ENCODE peak calls at places on chromosome 9, in four cellular contexts. One of them, this sample, is unnamed. For H3K4me1 and H3K36me3, the result is how much of the 10 kb centered on the place peaks cover.

GRCh38 chr9:19918630-19919029 is 129.8 kb upstream of the SLC24A2 start:
- DNase-seq in tibial artery: no peak
- DNase-seq in neural progenitor cell: no peak
- DNase-seq in heart left ventricle: no peak
- DNase-seq in this sample: no peak

GRCh38 chr9:89073397-89073796 is 82.1 kb downstream of the S1PR3 start:
- DNase-seq in neural progenitor cell: no peak
- DNase-seq in heart left ventricle: no peak
- DNase-seq in tibial artery: no peak
- DNase-seq in this sample: no peak

GRCh38 chr9:33170464-33171156 is 3.5 kb upstream of the B4GALT1 start:
- DNase-seq in heart left ventricle: peak
- DNase-seq in tibial artery: peak
- DNase-seq in neural progenitor cell: peak
- DNase-seq in this sample: no peak

GRCh38 chr9:34611251-34611810 is 566 bp downstream of the RPP25L start:
- DNase-seq in tibial artery: no peak
- DNase-seq in neural progenitor cell: no peak
- DNase-seq in heart left ventricle: no peak
- DNase-seq in this sample: no peak

GRCh38 chr9:16213781-16214515 is 656.5 kb downstream of the BNC2 start:
- DNase-seq in neural progenitor cell: no peak
- DNase-seq in tibial artery: peak
- DNase-seq in heart left ventricle: peak
- DNase-seq in this sample: no peak

GRCh38 chr9:133505901-133506652 is 18.7 kb downstream of the MYMK start:
- DNase-seq in heart left ventricle: peak
- DNase-seq in neural progenitor cell: no peak
- DNase-seq in tibial artery: peak
- DNase-seq in this sample: no peak

GRCh38 chr9:21336467-21336866 is 1.3 kb upstream of the KLHL9 start:
- DNase-seq in neural progenitor cell: no peak
- DNase-seq in tibial artery: no peak
- DNase-seq in heart left ventricle: no peak
- DNase-seq in this sample: no peak

GRCh38 chr9:115207003-115207837 is 89.3 kb upstream of the TNC start:
- DNase-seq in neural progenitor cell: no peak
- DNase-seq in heart left ventricle: no peak
- DNase-seq in tibial artery: no peak
- DNase-seq in this sample: no peak

GRCh38 chr9:94937214-94937903 is 210.9 kb downstream of the AOPEP start:
- DNase-seq in neural progenitor cell: no peak
- DNase-seq in heart left ventricle: no peak
- DNase-seq in tibial artery: no peak
- DNase-seq in this sample: no peak

GRCh38 chr9:100427366-100428263 is 672 bp downstream of the MSANTD3 start:
- DNase-seq in tibial artery: peak
- DNase-seq in neural progenitor cell: peak
- DNase-seq in heart left ventricle: peak
- DNase-seq in this sample: peak

GRCh38 chr9:10265102-10265708 is 347.6 kb downstream of the PTPRD start:
- DNase-seq in tibial artery: no peak
- DNase-seq in neural progenitor cell: no peak
- DNase-seq in heart left ventricle: no peak
- DNase-seq in this sample: no peak

GRCh38 chr9:22136446-22137140 is 127.5 kb upstream of the CDKN2B start:
- DNase-seq in neural progenitor cell: no peak
- DNase-seq in tibial artery: no peak
- DNase-seq in heart left ventricle: no peak
- DNase-seq in this sample: no peak

GRCh38 chr9:113910036-113910639 is 34.0 kb downstream of the ZNF618 start:
- DNase-seq in heart left ventricle: no peak
- DNase-seq in tibial artery: no peak
- DNase-seq in neural progenitor cell: no peak
- DNase-seq in this sample: no peak

GRCh38 chr9:94719878-94720277 is 6.6 kb upstream of the AOPEP start:
- DNase-seq in neural progenitor cell: no peak
- DNase-seq in tibial artery: no peak
- DNase-seq in heart left ventricle: no peak
- DNase-seq in this sample: peak

GRCh38 chr9:7234144-7234543 is 476.4 kb downstream of the KDM4C start:
- DNase-seq in tibial artery: no peak
- DNase-seq in heart left ventricle: no peak
- DNase-seq in neural progenitor cell: peak
- DNase-seq in this sample: peak

GRCh38 chr9:96450613-96451544 is 910 bp downstream of the HABP4 start:
- DNase-seq in heart left ventricle: peak
- DNase-seq in tibial artery: peak
- DNase-seq in neural progenitor cell: peak
- DNase-seq in this sample: peak

GRCh38 chr9:21747171-21747570 is 55.3 kb upstream of the MTAP start:
- DNase-seq in tibial artery: no peak
- DNase-seq in heart left ventricle: no peak
- DNase-seq in neural progenitor cell: no peak
- DNase-seq in this sample: no peak

GRCh38 chr9:98658965-98659364 is 49.8 kb downstream of the GABBR2 start:
- DNase-seq in tibial artery: no peak
- DNase-seq in heart left ventricle: no peak
- DNase-seq in neural progenitor cell: no peak
- DNase-seq in this sample: no peak

GRCh38 chr9:101307524-101308213 is 77.1 kb downstream of the BAAT start:
- DNase-seq in tibial artery: no peak
- DNase-seq in heart left ventricle: no peak
- DNase-seq in neural progenitor cell: no peak
- DNase-seq in this sample: no peak

GRCh38 chr9:76713371-76713770 is 50.9 kb upstream of the PCA3 start:
- DNase-seq in heart left ventricle: no peak
- DNase-seq in tibial artery: no peak
- DNase-seq in neural progenitor cell: no peak
- DNase-seq in this sample: no peak

GRCh38 chr9:82363666-82364065 is 375.1 kb downstream of the SPATA31D1 start:
- DNase-seq in heart left ventricle: no peak
- DNase-seq in neural progenitor cell: no peak
- DNase-seq in tibial artery: no peak
- DNase-seq in this sample: no peak

GRCh38 chr9:90099262-90099982 is 494.6 kb downstream of the GADD45G start:
- DNase-seq in heart left ventricle: no peak
- DNase-seq in neural progenitor cell: peak
- DNase-seq in tibial artery: no peak
- DNase-seq in this sample: no peak

GRCh38 chr9:136050266-136050705 is 44.8 kb downstream of the NACC2 start:
- DNase-seq in tibial artery: peak
- DNase-seq in heart left ventricle: no peak
- DNase-seq in neural progenitor cell: peak
- DNase-seq in this sample: no peak
- H3K4me1 ChIP-seq in tibial artery: under half
- H3K4me1 ChIP-seq in heart left ventricle: half or more
- H3K4me1 ChIP-seq in neural progenitor cell: under half
- H3K4me1 ChIP-seq in this sample: under half

GRCh38 chr9:128790536-128790935 is 3.5 kb downstream of the TBC1D13 start:
- DNase-seq in neural progenitor cell: no peak
- DNase-seq in heart left ventricle: no peak
- DNase-seq in tibial artery: no peak
- DNase-seq in this sample: no peak

GRCh38 chr9:128785427-128785826 is 1.6 kb upstream of the TBC1D13 start:
- DNase-seq in heart left ventricle: no peak
- DNase-seq in neural progenitor cell: no peak
- DNase-seq in tibial artery: no peak
- DNase-seq in this sample: no peak

GRCh38 chr9:128787583-128788156 is 617 bp downstream of the TBC1D13 start:
- DNase-seq in tibial artery: no peak
- DNase-seq in heart left ventricle: no peak
- DNase-seq in neural progenitor cell: no peak
- DNase-seq in this sample: peak

GRCh38 chr9:128786681-128787582 is at the start of gene TBC1D13:
- DNase-seq in heart left ventricle: peak
- DNase-seq in tibial artery: peak
- DNase-seq in neural progenitor cell: peak
- DNase-seq in this sample: peak

DNA sequence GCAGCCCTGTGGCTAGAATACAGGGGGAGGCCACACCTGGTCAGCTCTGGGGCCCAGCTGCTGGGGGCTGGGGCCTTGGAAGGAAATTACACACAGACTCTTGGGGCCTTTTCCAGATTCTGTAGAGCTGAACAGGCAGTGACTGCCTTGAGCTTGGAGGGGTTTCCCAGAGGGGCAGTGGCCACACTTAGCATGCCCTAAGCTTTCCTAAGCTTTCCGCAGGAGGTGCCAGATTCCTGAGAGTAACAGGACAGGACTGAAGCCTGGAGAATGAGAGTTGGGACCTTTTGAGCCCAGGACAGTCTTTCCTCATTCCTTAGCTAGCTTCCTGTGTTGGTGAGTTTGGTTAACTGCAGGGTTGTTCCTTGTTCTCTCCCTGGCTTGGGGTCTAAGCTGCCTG is 1.4 kb downstream of the TBC1D13 start:
- DNase-seq in heart left ventricle: no peak
- DNase-seq in tibial artery: no peak
- DNase-seq in neural progenitor cell: no peak
- DNase-seq in this sample: no peak
- H3K4me3 ChIP-seq in heart left ventricle: no peak
- H3K4me3 ChIP-seq in tibial artery: peak
- H3K4me3 ChIP-seq in neural progenitor cell: peak
- H3K4me3 ChIP-seq in this sample: no peak

GRCh38 chr9:69229367-69229766 is 55.3 kb downstream of the TJP2 start:
- DNase-seq in neural progenitor cell: no peak
- DNase-seq in heart left ventricle: no peak
- DNase-seq in tibial artery: no peak
- DNase-seq in this sample: no peak

GRCh38 chr9:69237702-69238295 is 63.7 kb downstream of the TJP2 start:
- DNase-seq in neural progenitor cell: no peak
- DNase-seq in heart left ventricle: no peak
- DNase-seq in tibial artery: no peak
- DNase-seq in this sample: no peak

GRCh38 chr9:69236188-69236587 is 62.1 kb downstream of the TJP2 start:
- DNase-seq in tibial artery: no peak
- DNase-seq in neural progenitor cell: no peak
- DNase-seq in heart left ventricle: no peak
- DNase-seq in this sample: no peak

GRCh38 chr9:69234683-69235082 is 60.6 kb downstream of the TJP2 start:
- DNase-seq in heart left ventricle: no peak
- DNase-seq in neural progenitor cell: no peak
- DNase-seq in tibial artery: no peak
- DNase-seq in this sample: no peak
- H3K36me3 ChIP-seq in heart left ventricle: under half
- H3K36me3 ChIP-seq in neural progenitor cell: under half
- H3K36me3 ChIP-seq in tibial artery: half or more
- H3K36me3 ChIP-seq in this sample: under half

DNA sequence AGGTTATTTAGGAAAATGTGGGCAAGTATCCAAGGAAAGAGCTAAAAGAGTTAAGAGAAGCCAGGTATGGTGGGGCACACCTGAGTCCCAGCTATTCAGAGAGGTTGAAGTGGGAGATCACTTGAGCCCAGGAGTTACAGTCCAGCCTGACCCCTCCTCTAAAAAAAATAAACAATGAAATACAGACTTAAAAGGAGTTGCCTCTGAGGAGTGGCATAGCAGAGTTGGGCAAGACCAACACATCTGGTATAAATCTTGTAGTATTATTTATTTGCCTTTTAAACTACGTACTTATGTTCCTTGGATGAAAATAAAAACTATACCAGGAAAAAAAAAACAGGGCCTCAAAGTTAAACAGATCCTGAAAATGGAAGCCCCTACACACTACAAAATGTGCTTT is 48.2 kb downstream of the MED27 start:
- DNase-seq in heart left ventricle: no peak
- DNase-seq in neural progenitor cell: no peak
- DNase-seq in tibial artery: no peak
- DNase-seq in this sample: no peak
- H3K4me1 ChIP-seq in heart left ventricle: under half
- H3K4me1 ChIP-seq in neural progenitor cell: under half
- H3K4me1 ChIP-seq in tibial artery: under half
- H3K4me1 ChIP-seq in this sample: under half

GRCh38 chr9:80049096-80049495 is 477.3 kb downstream of the TLE4 start:
- DNase-seq in tibial artery: no peak
- DNase-seq in heart left ventricle: no peak
- DNase-seq in neural progenitor cell: peak
- DNase-seq in this sample: no peak

DNA sequence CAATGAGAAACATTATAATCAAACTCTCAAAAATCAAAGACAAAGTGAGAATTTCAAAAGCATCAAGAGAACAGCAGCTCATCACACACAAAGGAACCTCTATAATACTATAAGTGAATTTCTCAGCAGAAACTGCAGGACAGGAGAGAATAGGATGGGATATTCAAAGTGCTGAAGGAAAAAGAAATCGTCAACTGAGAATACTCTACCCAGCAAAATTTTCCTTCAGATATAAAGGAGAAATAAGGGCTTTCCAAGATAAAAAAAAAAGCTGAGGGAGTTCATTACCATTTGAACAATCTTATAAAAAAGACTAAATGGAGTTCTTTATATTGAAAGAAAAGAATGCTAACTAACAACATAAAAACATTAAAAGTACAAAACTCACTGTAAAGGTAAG is 481.1 kb downstream of the TLE4 start:
- DNase-seq in heart left ventricle: no peak
- DNase-seq in neural progenitor cell: no peak
- DNase-seq in tibial artery: no peak
- DNase-seq in this sample: no peak
- H3K4me3 ChIP-seq in heart left ventricle: no peak
- H3K4me3 ChIP-seq in neural progenitor cell: no peak
- H3K4me3 ChIP-seq in tibial artery: no peak
- H3K4me3 ChIP-seq in this sample: no peak

GRCh38 chr9:125346351-125346750 is 84.7 kb downstream of the GAPVD1 start:
- DNase-seq in tibial artery: no peak
- DNase-seq in neural progenitor cell: no peak
- DNase-seq in heart left ventricle: no peak
- DNase-seq in this sample: no peak
- H3K36me3 ChIP-seq in tibial artery: half or more
- H3K36me3 ChIP-seq in neural progenitor cell: under half
- H3K36me3 ChIP-seq in heart left ventricle: under half
- H3K36me3 ChIP-seq in this sample: under half

GRCh38 chr9:137275937-137276756 is 1.4 kb upstream of the TOR4A start:
- DNase-seq in neural progenitor cell: no peak
- DNase-seq in tibial artery: peak
- DNase-seq in heart left ventricle: peak
- DNase-seq in this sample: peak

GRCh38 chr9:137276757-137277328 is 683 bp upstream of the TOR4A start:
- DNase-seq in heart left ventricle: peak
- DNase-seq in neural progenitor cell: peak
- DNase-seq in tibial artery: peak
- DNase-seq in this sample: no peak

GRCh38 chr9:137273616-137274320 is 3.8 kb upstream of the TOR4A start:
- DNase-seq in neural progenitor cell: no peak
- DNase-seq in heart left ventricle: no peak
- DNase-seq in tibial artery: peak
- DNase-seq in this sample: peak

GRCh38 chr9:137277329-137278041 is at the start of gene TOR4A:
- DNase-seq in heart left ventricle: peak
- DNase-seq in neural progenitor cell: peak
- DNase-seq in tibial artery: peak
- DNase-seq in this sample: peak

GRCh38 chr9:137275203-137275936 is 2.2 kb upstream of the TOR4A start:
- DNase-seq in heart left ventricle: no peak
- DNase-seq in tibial artery: no peak
- DNase-seq in neural progenitor cell: no peak
- DNase-seq in this sample: no peak
- H3K4me1 ChIP-seq in heart left ventricle: under half
- H3K4me1 ChIP-seq in tibial artery: under half
- H3K4me1 ChIP-seq in neural progenitor cell: under half
- H3K4me1 ChIP-seq in this sample: under half